ENCODE peak calls at places on chromosome 1, in eight cellular contexts. K, N, M, E, A, T, O and W are unnamed samples.
A peak's percentile ranks its signal among the peaks of the same experiment; 100 is the strongest.

GRCh38 chr1:162697140-162697895 is 65.1 kb downstream of the DDR2 start:
- DNase-seq in K (no peak), N (no peak), M (peak; percentile 35), E (no peak), A (no peak), T (no peak), O (no peak), W (no peak)

GRCh38 chr1:2415801-2416208 is 3.4 kb upstream of the PEX10 start:
- DNase-seq in K (no peak), N (no peak), M (no peak), E (no peak), A (peak; percentile 69), T (no peak), O (no peak), W (peak; percentile 77)

GRCh38 chr1:51222809-51223208 is 13.3 kb upstream of the RNF11 start:
- DNase-seq in K (no peak), N (no peak), M (no peak), E (no peak), A (no peak), T (no peak), O (no peak), W (no peak)

GRCh38 chr1:168520052-168520751 is 23.6 kb downstream of the XCL2 start:
- DNase-seq in K (no peak), N (no peak), M (no peak), E (no peak), A (peak; percentile 42), T (no peak), O (no peak), W (peak; percentile 48)

GRCh38 chr1:29633784-29634183 is 397.5 kb downstream of the PTPRU start:
- DNase-seq in K (no peak), N (no peak), M (no peak), E (no peak), A (no peak), T (no peak), O (no peak), W (no peak)

GRCh38 chr1:100358210-100358609 is 5.9 kb downstream of the CDC14A start:
- DNase-seq in K (peak; percentile 52), N (no peak), M (peak; percentile 25), E (no peak), A (no peak), T (no peak), O (peak; percentile 17), W (no peak)

GRCh38 chr1:35768350-35769187 is 1.2 kb downstream of the CLSPN start:
- DNase-seq in K (peak; percentile 13), N (no peak), M (peak; percentile 23), E (no peak), A (peak; percentile 23), T (no peak), O (no peak), W (peak; percentile 36)

GRCh38 chr1:68344208-68344607 is 105.5 kb downstream of the RPE65 start:
- DNase-seq in K (no peak), N (no peak), M (no peak), E (no peak), A (no peak), T (no peak), O (no peak), W (no peak)

GRCh38 chr1:203084588-203085527 is 954 bp downstream of the MYOG start:
- DNase-seq in K (no peak), N (no peak), M (peak; percentile 41), E (no peak), A (peak; percentile 69), T (no peak), O (no peak), W (peak; percentile 77)
- TF ChIP-seq CTCF in K (peak; percentile 47), N (peak; percentile 31), M (peak; percentile 86), E (no peak), A (peak; percentile 49), T (peak; percentile 1), O (peak; percentile 61), W (peak; percentile 44)

DNA sequence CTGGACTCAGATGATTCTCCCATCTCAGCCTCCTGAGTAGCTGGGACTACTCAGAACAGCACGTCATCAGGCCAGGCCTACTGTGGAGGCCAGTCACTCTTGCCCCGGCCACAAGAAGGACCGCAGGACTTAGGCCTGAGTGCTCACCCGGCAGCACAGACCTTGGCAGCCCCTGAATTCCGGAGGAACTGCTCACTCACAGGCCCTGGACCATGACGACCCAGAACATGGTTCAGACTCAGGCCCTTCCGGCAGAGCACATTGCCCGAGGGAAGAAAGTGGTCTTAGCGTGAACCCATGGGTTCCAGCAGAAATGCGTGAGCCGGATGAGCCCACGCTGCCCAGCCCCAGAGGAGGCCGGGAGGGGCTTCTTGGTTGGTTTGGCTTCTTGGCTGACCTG is 177.3 kb upstream of the TMEM51 start:
- DNase-seq in K (no peak), N (no peak), M (no peak), E (no peak), A (no peak), T (no peak), O (no peak), W (no peak)
- TF ChIP-seq CTCF in K (no peak), N (no peak), M (no peak), E (no peak), A (no peak), T (no peak), O (no peak), W (no peak)

DNA sequence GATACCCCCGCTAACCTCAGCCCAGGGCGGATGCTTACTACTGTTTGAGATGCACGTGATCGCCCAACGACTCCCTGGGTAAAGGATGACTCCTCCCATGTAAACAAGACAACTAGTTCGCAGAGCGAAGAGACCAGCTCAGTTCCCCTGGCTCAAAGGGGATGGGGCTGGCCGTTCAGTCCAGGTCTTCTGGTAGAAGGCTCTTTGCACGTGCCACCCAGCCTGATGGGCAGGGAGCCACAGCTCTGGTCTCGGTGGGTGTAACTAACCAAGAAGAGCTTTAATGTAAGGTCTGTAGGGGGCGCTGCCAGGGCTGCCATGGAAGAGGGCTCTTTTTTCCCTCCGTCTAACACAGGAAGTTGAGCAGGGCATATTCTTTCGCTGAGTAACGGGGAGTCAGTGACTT is 49.4 kb upstream of the PARP1 start:
- DNase-seq in K (peak; percentile 50), N (no peak), M (no peak), E (no peak), A (no peak), T (no peak), O (peak; percentile 3), W (no peak)
- TF ChIP-seq CTCF in K (peak; percentile 53), N (no peak), M (peak; percentile 18), E (no peak), A (no peak), T (no peak), O (peak; percentile 35), W (no peak)

GRCh38 chr1:244219149-244219548 is 168.1 kb downstream of the ZBTB18 start:
- DNase-seq in K (no peak), N (no peak), M (no peak), E (no peak), A (no peak), T (no peak), O (no peak), W (no peak)
- TF ChIP-seq CTCF in K (no peak), N (no peak), M (no peak), E (no peak), A (no peak), T (no peak), O (no peak), W (no peak)

GRCh38 chr1:5511381-5512097 is 480.7 kb downstream of the NPHP4 start:
- DNase-seq in K (no peak), N (no peak), M (no peak), E (no peak), A (no peak), T (no peak), O (no peak), W (no peak)

GRCh38 chr1:5508669-5509330 is 483.4 kb downstream of the NPHP4 start:
- DNase-seq in K (no peak), N (no peak), M (no peak), E (no peak), A (no peak), T (no peak), O (no peak), W (no peak)

GRCh38 chr1:5506634-5507033 is 485.6 kb downstream of the NPHP4 start:
- DNase-seq in K (no peak), N (no peak), M (no peak), E (no peak), A (no peak), T (no peak), O (no peak), W (no peak)

GRCh38 chr1:5507340-5507739 is 484.9 kb downstream of the NPHP4 start:
- DNase-seq in K (no peak), N (no peak), M (no peak), E (no peak), A (no peak), T (no peak), O (no peak), W (no peak)

DNA sequence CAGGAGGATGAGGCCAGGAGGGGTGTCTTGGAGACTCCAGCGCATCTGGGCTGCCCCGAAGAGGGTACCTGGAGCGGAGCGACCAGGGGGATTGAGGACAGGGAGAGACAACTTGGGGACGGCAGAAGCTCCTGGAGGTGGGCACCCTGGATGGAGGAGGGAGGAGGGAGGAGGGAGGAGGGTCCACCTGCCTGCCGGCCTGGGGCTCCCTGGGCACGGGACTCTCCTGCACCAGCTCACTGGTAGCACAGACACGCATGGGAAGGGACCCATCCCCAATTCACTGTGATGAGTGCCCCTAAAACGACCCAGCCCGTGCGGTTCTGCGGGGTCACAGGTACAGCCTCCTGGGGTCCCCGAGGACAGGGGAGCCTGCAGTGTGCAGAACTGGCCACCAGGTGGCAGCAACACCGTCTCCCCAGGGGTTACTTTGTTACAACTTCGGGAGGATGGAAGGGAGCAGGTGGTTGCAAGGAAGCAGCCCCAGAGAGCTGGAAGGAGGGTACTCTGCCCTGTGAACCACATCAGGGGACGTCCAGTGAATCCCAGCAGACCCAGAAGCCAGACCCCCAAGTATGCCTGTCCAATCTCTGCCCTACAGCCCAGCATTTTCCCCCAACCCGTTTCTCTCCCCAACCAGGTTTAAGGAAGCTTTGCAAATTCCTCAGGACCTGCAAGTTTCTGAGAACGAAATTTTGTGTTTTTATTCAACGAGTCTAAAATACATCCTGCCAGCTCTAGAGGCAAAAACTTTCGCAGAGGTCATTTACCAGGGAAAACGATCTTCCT is 482.4 kb downstream of the NPHP4 start:
- DNase-seq in K (peak; percentile 55), N (peak; percentile 87), M (peak; percentile 51), E (peak; percentile 57), A (peak; percentile 84), T (peak; percentile 71), O (peak; percentile 16), W (peak; percentile 88)
- TF ChIP-seq CTCF in K (peak; percentile 97), N (peak; percentile 97), M (peak; percentile 96), E (peak; percentile 66), A (peak; percentile 88), T (peak; percentile 98), O (peak; percentile 94), W (peak; percentile 90)

GRCh38 chr1:232627645-232628334 is 2.1 kb downstream of the SIPA1L2 start:
- DNase-seq in K (peak; percentile 59), N (no peak), M (peak; percentile 92), E (no peak), A (no peak), T (no peak), O (no peak), W (no peak)
- TF ChIP-seq CTCF in K (peak; percentile 50), N (peak; percentile 51), M (peak; percentile 90), E (no peak), A (no peak), T (no peak), O (peak; percentile 33), W (no peak)